ENCODE peak calls at places on chromosomes 1 and 21, in six cellular contexts. T is breast epithelium, F is heart right ventricle, K is heart left ventricle, I is PC-9, N is esophagus muscularis mucosa. M is an unnamed sample.
A peak's percentile ranks its signal among the peaks of the same experiment; 100 is the strongest.

GRCh38 chr1:216670118-216670870 is 52.9 kb downstream of the ESRRG start:
- DNase-seq in K (no peak), I (no peak), T (no peak), F (no peak), N (no peak), M (no peak)

GRCh38 chr1:230509281-230509977 is 83.3 kb upstream of the PGBD5 start:
- DNase-seq in T (no peak), F (no peak), N (peak; percentile 68), K (peak; percentile 38), I (no peak), M (no peak)

GRCh38 chr1:194952171-194952570 is 1656.1 kb downstream of the KCNT2 start:
- DNase-seq in F (no peak), T (no peak), N (no peak), K (no peak), I (no peak), M (no peak)

GRCh38 chr1:26284597-26285351 is 4.9 kb downstream of the SH3BGRL3 start:
- DNase-seq in I (peak; percentile 83), K (peak; percentile 91), F (peak; percentile 68), N (peak; percentile 96), T (no peak), M (peak; percentile 90)

GRCh38 chr1:235859775-235860174 is 6.9 kb downstream of the LYST start:
- DNase-seq in T (no peak), N (no peak), F (no peak), I (no peak), K (no peak), M (no peak)

GRCh38 chr21:37145635-37146111 is 72.6 kb downstream of the TTC3 start:
- DNase-seq in T (no peak), I (no peak), N (no peak), K (no peak), F (no peak), M (no peak)

GRCh38 chr1:160083968-160084770 is 2.8 kb downstream of the KCNJ9 start:
- DNase-seq in N (no peak), K (no peak), T (peak; percentile 84), F (peak; percentile 48), I (no peak), M (peak; percentile 87)

GRCh38 chr1:8004803-8005573 is 21.1 kb downstream of the ERRFI1 start:
- DNase-seq in T (peak; percentile 90), K (peak; percentile 89), N (peak; percentile 98), I (peak; percentile 91), F (peak; percentile 56), M (peak; percentile 94)

GRCh38 chr21:36854391-36854790 is 112.1 kb downstream of the HLCS start:
- DNase-seq in K (peak; percentile 40), I (no peak), T (no peak), N (no peak), F (peak; percentile 41), M (no peak)

GRCh38 chr1:20533635-20534034 is 18.7 kb upstream of the FAM43B start:
- DNase-seq in I (peak; percentile 54), T (no peak), K (no peak), F (no peak), N (no peak), M (peak; percentile 1)

GRCh38 chr1:56285554-56286402 is 293.6 kb downstream of the PLPP3 start:
- DNase-seq in N (no peak), I (peak; percentile 93), T (no peak), F (peak; percentile 29), K (no peak), M (no peak)

GRCh38 chr1:184393924-184394323 is 7.1 kb downstream of the C1orf21 start:
- DNase-seq in F (no peak), T (no peak), N (no peak), K (no peak), I (no peak), M (no peak)

GRCh38 chr1:22452401-22452963 is 831 bp downstream of the ZBTB40 start:
- DNase-seq in N (peak; percentile 93), K (no peak), I (no peak), T (no peak), F (peak; percentile 15), M (no peak)

GRCh38 chr1:153515504-153516394 is 20.0 kb downstream of the S100A6 start:
- DNase-seq in F (no peak), N (no peak), T (no peak), K (peak; percentile 62), I (peak; percentile 93), M (no peak)

GRCh38 chr1:240029418-240029817 is 62.3 kb upstream of the FMN2 start:
- DNase-seq in K (no peak), I (no peak), T (no peak), N (no peak), F (no peak), M (no peak)

GRCh38 chr1:25082995-25083394 is 149.3 kb downstream of the SYF2 start:
- DNase-seq in I (no peak), N (no peak), K (no peak), F (no peak), T (no peak), M (no peak)

GRCh38 chr21:36694041-36694515 is 4.8 kb upstream of the SIM2 start:
- DNase-seq in N (no peak), I (no peak), F (no peak), T (no peak), K (no peak), M (no peak)

GRCh38 chr1:22234631-22235030 is 91.7 kb upstream of the WNT4 start:
- DNase-seq in T (no peak), I (no peak), N (no peak), K (no peak), F (no peak), M (no peak)

GRCh38 chr1:38330799-38331198 is 284.2 kb upstream of the POU3F1 start:
- DNase-seq in F (no peak), N (peak; percentile 64), K (no peak), T (no peak), I (no peak), M (no peak)

GRCh38 chr1:47692196-47692595 is 254.4 kb downstream of the FOXD2 start:
- DNase-seq in I (no peak), T (no peak), K (no peak), F (no peak), N (no peak), M (no peak)

GRCh38 chr1:1307261-1307907 is 346 bp downstream of the ACAP3 start:
- DNase-seq in F (peak; percentile 48), I (no peak), T (no peak), N (no peak), K (peak; percentile 72), M (no peak)

GRCh38 chr1:233610628-233611027 is 3.3 kb upstream of the KCNK1 start:
- DNase-seq in K (no peak), N (no peak), T (no peak), I (no peak), F (no peak), M (no peak)

GRCh38 chr1:233615571-233615970 is 1.7 kb downstream of the KCNK1 start:
- DNase-seq in N (no peak), T (no peak), K (no peak), F (no peak), I (no peak), M (no peak)

GRCh38 chr1:233614173-233614742 is 352 bp downstream of the KCNK1 start:
- DNase-seq in N (no peak), F (no peak), K (peak; percentile 47), T (peak; percentile 62), I (peak; percentile 61), M (peak; percentile 82)

GRCh38 chr1:233614743-233615521 is 1.0 kb downstream of the KCNK1 start:
- DNase-seq in N (no peak), I (peak; percentile 79), F (no peak), K (no peak), T (no peak), M (peak; percentile 71)

GRCh38 chr1:233613252-233614172 is at the start of gene KCNK1:
- DNase-seq in N (no peak), K (peak; percentile 64), I (peak; percentile 85), T (peak; percentile 62), F (peak; percentile 32), M (peak; percentile 90)
- H3K4me3 ChIP-seq in N (peak within 1 kb of the TSS; percentile 54), K (peak within 1 kb of the TSS; percentile 51), I (peak within 1 kb of the TSS; percentile 62), T (peak within 1 kb of the TSS; percentile 56), F (peak within 1 kb of the TSS; percentile 64), M (peak within 1 kb of the TSS; percentile 81)

GRCh38 chr1:32626176-32626575 is 24.2 kb downstream of the ZBTB8OS start:
- DNase-seq in K (no peak), T (no peak), I (no peak), F (no peak), N (no peak), M (no peak)

GRCh38 chr1:32622806-32623694 is 27.3 kb downstream of the ZBTB8OS start:
- DNase-seq in F (no peak), K (no peak), I (no peak), N (no peak), T (no peak), M (no peak)

GRCh38 chr1:32622205-32622604 is 28.1 kb downstream of the ZBTB8OS start:
- DNase-seq in K (no peak), I (no peak), T (no peak), F (no peak), N (no peak), M (no peak)

GRCh38 chr1:32623775-32624174 is 26.6 kb downstream of the ZBTB8OS start:
- DNase-seq in F (no peak), I (no peak), K (no peak), N (no peak), T (no peak), M (no peak)

GRCh38 chr1:32627596-32628162 is 22.7 kb downstream of the ZBTB8OS start:
- DNase-seq in T (no peak), I (no peak), F (no peak), N (no peak), K (no peak), M (no peak)
- H3K27ac ChIP-seq in T (no peak overlapping the region), I (no peak overlapping the region), F (no peak overlapping the region), N (no peak overlapping the region), K (no peak overlapping the region), M (no peak overlapping the region)

GRCh38 chr1:220927442-220927841 is 48.2 kb downstream of the HLX start:
- DNase-seq in I (no peak), N (peak; percentile 55), K (no peak), F (no peak), T (no peak), M (no peak)

GRCh38 chr1:220926146-220926545 is 46.9 kb downstream of the HLX start:
- DNase-seq in T (no peak), K (no peak), I (no peak), F (no peak), N (peak; percentile 53), M (no peak)

GRCh38 chr1:220928725-220929297 is 49.6 kb downstream of the HLX start:
- DNase-seq in K (no peak), T (no peak), N (no peak), I (no peak), F (no peak), M (no peak)

GRCh38 chr1:220928320-220928719 is 49.1 kb downstream of the HLX start:
- DNase-seq in N (no peak), T (no peak), K (no peak), I (no peak), F (no peak), M (no peak)

GRCh38 chr1:220929304-220929703 is 50.1 kb downstream of the HLX start:
- DNase-seq in T (no peak), N (no peak), K (no peak), I (no peak), F (no peak), M (no peak)
- H3K4me3 ChIP-seq in T (no peak overlapping the region), N (no peak overlapping the region), K (no peak overlapping the region), I (no peak overlapping the region), F (no peak overlapping the region), M (no peak overlapping the region)

DNA sequence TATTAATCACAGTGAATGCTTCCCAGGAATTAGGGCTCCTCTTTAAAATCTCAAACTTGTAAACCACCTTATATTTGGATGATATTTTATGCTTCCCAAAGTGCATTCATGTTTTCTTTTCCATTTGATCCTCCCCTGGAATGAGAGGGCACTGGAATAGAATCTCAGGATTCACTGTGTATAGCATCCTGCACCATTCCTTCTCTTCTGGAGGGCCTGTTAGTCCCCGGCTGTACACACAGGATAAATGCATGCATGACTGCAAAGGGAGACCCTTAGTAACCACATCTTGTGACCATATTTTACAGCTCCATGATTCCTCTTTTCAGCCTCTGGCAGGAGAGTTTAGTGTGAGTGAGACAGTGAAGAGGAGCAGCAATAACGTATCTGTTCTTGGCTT is 40.8 kb downstream of the PROX1 start:
- DNase-seq in I (no peak), K (no peak), N (no peak), F (no peak), T (no peak), M (no peak)
- H3K27ac ChIP-seq in I (no peak overlapping the region), K (peak overlapping the region; percentile 92), N (no peak overlapping the region), F (peak overlapping the region; percentile 88), T (no peak overlapping the region), M (no peak overlapping the region)